ENCODE peak calls at places on chromosomes 3 and 15, in nine cellular contexts. Q is HepG2, J is suprapubic skin, B is GM23338, X is prostate gland, N is heart left ventricle, K is stomach, Z is uterus, T is mammary epithelial cell. A is an unnamed sample. For H3K27me3, the result is how much of the 10 kb centered on the place peaks cover.

GRCh38 chr3:37739579-37740290 is 121.9 kb upstream of the CTDSPL start:
- DNase-seq in X (no peak), Z (no peak), T (no peak), K (no peak), B (no peak), J (no peak), N (peak), Q (no peak), A (no peak)

GRCh38 chr15:51108933-51109550 is 14.3 kb upstream of the TNFAIP8L3 start:
- DNase-seq in X (no peak), T (peak), K (no peak), N (no peak), Z (peak), J (no peak), Q (no peak), B (no peak), A (no peak)

GRCh38 chr3:148992027-148992634 is 791 bp downstream of the GYG1 start:
- DNase-seq in Z (peak), J (peak), B (peak), T (peak), Q (peak), X (peak), K (peak), N (peak), A (no peak)

GRCh38 chr15:69093127-69093526 is 67.3 kb upstream of the GLCE start:
- DNase-seq in B (peak), N (peak), Q (no peak), K (no peak), Z (no peak), T (no peak), X (no peak), J (no peak), A (no peak)

GRCh38 chr3:171584100-171584499 is 123.9 kb upstream of the TNIK start:
- DNase-seq in X (no peak), T (no peak), K (no peak), B (no peak), Q (no peak), J (no peak), Z (no peak), N (no peak), A (no peak)

GRCh38 chr15:58426501-58426900 is 5.3 kb upstream of the LIPC start:
- DNase-seq in T (no peak), Q (no peak), B (no peak), Z (no peak), K (no peak), X (no peak), J (no peak), N (no peak), A (no peak)

GRCh38 chr15:99282129-99282528 is 30.8 kb downstream of the LRRC28 start:
- DNase-seq in X (no peak), Z (no peak), Q (no peak), N (no peak), K (no peak), T (no peak), J (no peak), B (no peak), A (no peak)

GRCh38 chr3:127535901-127536817 is 54.4 kb downstream of the TPRA1 start:
- DNase-seq in N (no peak), Q (no peak), B (no peak), J (no peak), Z (no peak), X (no peak), K (peak), T (no peak), A (no peak)

GRCh38 chr3:13727890-13728289 is 152.0 kb downstream of the WNT7A start:
- DNase-seq in K (no peak), N (no peak), B (peak), J (no peak), T (no peak), Z (no peak), X (no peak), Q (no peak), A (no peak)

GRCh38 chr3:104951426-104951825 is 415.3 kb upstream of the ALCAM start:
- DNase-seq in J (no peak), K (no peak), Z (no peak), X (no peak), Q (no peak), B (no peak), T (no peak), N (no peak), A (no peak)

GRCh38 chr3:157033001-157033400 is 126.9 kb downstream of the CCNL1 start:
- DNase-seq in B (no peak), K (no peak), Q (no peak), T (no peak), N (no peak), Z (no peak), J (no peak), X (no peak), A (no peak)

GRCh38 chr15:79943820-79944219 is 27.2 kb downstream of the BCL2A1 start:
- DNase-seq in X (no peak), J (no peak), Q (no peak), Z (no peak), K (no peak), B (no peak), N (no peak), T (peak), A (peak)

GRCh38 chr3:16179771-16180736 is 5.6 kb downstream of the GALNT15 start:
- DNase-seq in Q (peak), N (no peak), K (no peak), J (no peak), B (no peak), T (no peak), X (no peak), Z (no peak), A (peak)

GRCh38 chr3:171176244-171176925 is 149.9 kb upstream of the SLC2A2 start:
- DNase-seq in N (no peak), T (no peak), K (no peak), Z (no peak), J (no peak), X (no peak), B (no peak), Q (no peak), A (no peak)

GRCh38 chr15:33226559-33227181 is 32.2 kb upstream of the FMN1 start:
- DNase-seq in B (peak), Q (no peak), N (peak), X (peak), Z (peak), K (peak), T (peak), J (no peak), A (peak)

GRCh38 chr3:80350771-80351170 is 583.0 kb upstream of the ROBO1 start:
- DNase-seq in N (no peak), Z (no peak), X (no peak), K (no peak), T (no peak), B (no peak), J (no peak), Q (no peak), A (no peak)

GRCh38 chr3:15860014-15860934 is 62.5 kb upstream of the ANKRD28 start:
- DNase-seq in N (peak), Z (peak), X (peak), K (peak), J (peak), Q (peak), B (peak), T (peak), A (peak)

GRCh38 chr3:100682056-100682853 is 27.0 kb upstream of the TFG start:
- DNase-seq in Z (no peak), N (no peak), B (peak), Q (no peak), K (no peak), X (no peak), T (no peak), J (no peak), A (no peak)

GRCh38 chr3:159786489-159787181 is 202.0 kb upstream of the IL12A start:
- DNase-seq in T (no peak), X (no peak), K (no peak), B (no peak), Q (no peak), Z (no peak), N (no peak), J (no peak), A (peak)

GRCh38 chr3:94195381-94195780 is 132.5 kb downstream of the NSUN3 start:
- DNase-seq in T (no peak), J (no peak), K (no peak), Z (no peak), X (no peak), B (no peak), Q (no peak), N (no peak), A (no peak)

GRCh38 chr15:84772031-84772430 is 23.6 kb downstream of the ZNF592 start:
- DNase-seq in T (no peak), J (no peak), Z (no peak), Q (no peak), B (no peak), X (no peak), K (no peak), N (no peak), A (no peak)

GRCh38 chr3:10945683-10946287 is 46.8 kb upstream of the SLC6A1 start:
- DNase-seq in J (no peak), K (peak), Z (peak), T (peak), Q (peak), N (peak), B (peak), X (peak), A (no peak)

GRCh38 chr15:41620536-41621199 is 39.5 kb upstream of the MGA start:
- DNase-seq in J (no peak), T (peak), K (no peak), Q (no peak), Z (no peak), X (no peak), N (no peak), B (peak), A (peak)

GRCh38 chr15:34065261-34065660 is 26.3 kb upstream of the AVEN start:
- DNase-seq in Z (no peak), Q (no peak), K (no peak), J (no peak), N (no peak), X (no peak), T (no peak), B (no peak), A (no peak)

DNA sequence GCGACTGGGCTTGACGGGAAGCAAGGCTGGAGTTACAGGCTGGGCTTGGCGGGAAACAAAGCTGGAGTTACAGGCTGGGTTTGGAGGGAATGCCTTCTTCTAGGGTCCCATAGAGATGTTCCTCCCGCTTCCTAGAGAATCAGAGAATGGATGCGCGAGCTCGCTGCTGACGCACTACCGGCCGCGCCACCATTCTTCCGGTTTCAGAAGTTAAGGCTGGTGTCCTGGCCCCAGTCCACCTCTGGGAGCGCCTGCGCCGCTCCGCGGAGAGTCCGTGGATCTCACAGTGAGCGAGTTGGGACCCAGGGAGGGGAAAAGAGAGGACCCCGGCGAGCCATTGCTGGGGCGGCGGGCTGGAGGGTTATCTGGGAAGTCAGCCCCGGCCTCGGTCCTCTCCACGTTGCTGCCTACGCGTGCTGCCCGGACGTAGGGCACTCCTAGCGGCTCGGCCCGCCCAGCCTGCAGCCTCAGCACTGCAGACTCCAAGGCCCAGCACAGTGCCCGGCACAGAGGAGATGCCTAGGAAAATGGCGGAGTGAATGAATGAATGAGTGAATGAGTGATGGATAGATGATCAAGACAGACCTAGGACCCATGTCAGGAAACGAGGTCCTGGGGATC is at the start of gene ZNF502:
- DNase-seq in K (peak), J (peak), Z (peak), B (peak), T (peak), X (peak), Q (no peak), N (peak), A (peak)
- TF ChIP-seq CTCF in K (no peak), J (peak), Z (peak), B (peak), T (peak), X (no peak), Q (no peak), N (peak), A (peak)

GRCh38 chr15:74334127-74334526 is 33.3 kb downstream of the CYP11A1 start:
- DNase-seq in T (no peak), J (no peak), N (no peak), Q (no peak), Z (no peak), B (no peak), K (no peak), X (no peak), A (no peak)

GRCh38 chr15:74332011-74332410 is 35.4 kb downstream of the CYP11A1 start:
- DNase-seq in N (peak), Q (no peak), T (no peak), K (no peak), J (no peak), Z (no peak), B (no peak), X (no peak), A (no peak)

GRCh38 chr15:74333662-74334061 is 33.8 kb downstream of the CYP11A1 start:
- DNase-seq in J (no peak), Z (no peak), N (peak), Q (no peak), T (peak), K (no peak), X (no peak), B (no peak), A (peak)

GRCh38 chr15:74333093-74333492 is 34.4 kb downstream of the CYP11A1 start:
- DNase-seq in T (no peak), X (no peak), K (no peak), Z (no peak), Q (no peak), J (no peak), N (peak), B (no peak), A (no peak)

DNA sequence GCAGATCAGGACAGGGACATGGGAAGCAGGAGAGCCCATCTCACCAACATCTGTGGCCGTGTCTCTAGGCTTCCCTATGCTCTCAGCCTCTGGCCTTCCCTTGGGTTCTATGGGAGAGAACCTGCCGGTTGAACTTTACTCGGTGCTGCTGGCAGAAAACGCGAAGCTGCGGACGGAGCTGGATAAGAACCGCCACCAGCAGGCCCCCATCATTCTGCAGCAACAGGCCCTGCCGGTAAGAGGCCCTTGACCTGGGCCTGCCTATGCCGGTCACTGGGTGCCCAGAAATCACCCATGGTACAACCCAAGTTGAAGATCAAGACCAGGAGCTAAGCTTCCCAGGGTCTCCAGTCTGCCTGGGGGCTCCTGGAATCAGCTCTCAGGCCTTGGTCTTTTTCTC is 34.8 kb downstream of the CYP11A1 start:
- DNase-seq in T (no peak), N (peak), Q (no peak), Z (no peak), J (no peak), X (no peak), B (no peak), K (no peak), A (no peak)
- H3K27me3 ChIP-seq in T (under half), N (under half), Q (half or more), Z (under half), J (under half), X (under half), B (under half), K (under half), A (under half)

DNA sequence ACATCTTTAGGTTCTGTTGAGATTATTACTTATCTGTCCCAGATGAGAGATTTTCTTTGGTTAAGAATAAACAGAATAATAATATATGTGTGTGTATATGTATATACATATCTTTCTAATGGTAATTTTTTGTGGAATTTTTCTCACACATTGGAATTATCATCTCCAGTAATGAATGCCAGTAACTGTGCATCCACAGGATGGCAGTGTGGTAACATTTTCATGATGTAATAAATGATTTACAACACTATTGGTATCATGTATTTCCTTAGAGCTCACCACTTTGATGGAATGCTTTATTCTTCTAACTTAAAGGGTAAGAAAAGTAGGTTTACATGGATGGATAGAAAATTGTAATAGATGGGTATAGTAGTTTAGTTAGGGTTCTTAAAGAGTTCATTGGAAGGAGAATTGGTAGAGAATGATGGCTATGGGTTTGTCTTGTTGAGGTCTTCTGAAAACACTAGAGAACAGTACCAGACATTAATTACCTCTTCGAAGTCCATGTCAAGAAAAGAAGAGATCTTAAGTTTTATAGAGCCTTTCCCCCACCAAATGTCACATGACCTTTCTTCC is 78.1 kb downstream of the STT3B start:
- DNase-seq in T (peak), B (peak), N (no peak), Z (no peak), K (no peak), J (no peak), Q (peak), X (peak), A (no peak)
- TF ChIP-seq CTCF in T (peak), B (peak), N (peak), Z (peak), K (peak), J (no peak), Q (peak), X (peak), A (peak)

DNA sequence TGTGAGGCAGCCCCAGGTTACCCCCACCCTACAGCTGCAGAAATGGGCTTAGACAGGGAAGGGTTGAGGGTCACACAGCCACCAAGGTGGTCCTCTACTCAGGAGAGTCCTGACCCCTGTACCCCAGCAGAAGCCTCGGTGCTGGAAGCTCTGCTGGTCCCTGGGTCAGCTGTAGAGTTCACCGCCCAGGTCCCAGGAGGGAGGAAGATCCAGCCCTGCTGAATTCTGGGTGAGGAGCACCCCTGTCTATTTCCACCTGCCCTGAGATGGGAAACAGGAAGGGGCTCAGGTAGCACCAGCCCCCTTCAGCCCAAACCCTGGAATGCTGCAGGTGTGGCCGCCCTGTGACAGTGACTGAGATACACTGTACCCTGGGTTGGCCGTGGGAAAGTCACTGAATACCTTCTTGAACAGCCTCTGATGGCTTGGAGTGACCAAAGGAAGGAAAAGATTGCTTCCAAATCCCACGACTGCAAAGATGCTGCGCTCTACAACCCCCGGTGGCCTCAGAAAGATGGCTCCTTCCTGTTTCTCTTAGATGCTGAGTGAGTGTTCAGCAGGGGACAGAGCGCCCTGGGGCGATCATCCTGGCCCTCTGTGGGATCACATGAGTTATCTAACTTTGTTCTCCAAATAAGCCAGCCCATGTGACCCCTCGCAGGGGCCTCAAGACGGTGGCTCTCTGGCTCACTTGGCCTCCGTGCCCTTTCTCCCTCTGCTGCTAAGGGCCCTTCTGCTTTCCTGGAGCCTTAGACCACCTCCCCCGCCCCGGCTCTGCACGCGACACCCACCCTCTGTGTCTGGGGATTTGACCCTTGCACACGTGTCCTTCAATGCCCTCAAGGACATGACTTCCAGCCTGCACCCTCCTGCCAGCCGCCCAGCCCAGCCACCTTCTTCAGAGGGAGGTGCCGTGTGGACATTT is 141.9 kb downstream of the NSMCE3 start:
- DNase-seq in N (peak), Q (no peak), X (no peak), Z (no peak), K (no peak), T (no peak), J (peak), B (no peak), A (no peak)
- H3K27me3 ChIP-seq in N (under half), Q (under half), X (under half), Z (under half), K (under half), T (under half), J (under half), B (under half), A (under half)

GRCh38 chr3:115092220-115092791 is 54.8 kb downstream of the ZBTB20 start:
- DNase-seq in J (peak), B (peak), T (peak), X (peak), Z (peak), Q (peak), K (peak), N (peak), A (no peak)
- TF ChIP-seq CTCF in J (peak), B (peak), T (peak), X (peak), Z (peak), Q (peak), K (peak), N (peak), A (peak)

GRCh38 chr15:96177279-96177678 is 153.2 kb upstream of the NR2F2 start:
- DNase-seq in T (no peak), Z (no peak), J (no peak), B (no peak), K (no peak), Q (no peak), X (no peak), N (no peak), A (no peak)

GRCh38 chr15:96181217-96181616 is 149.3 kb upstream of the NR2F2 start:
- DNase-seq in B (no peak), N (no peak), Q (no peak), X (no peak), Z (no peak), T (no peak), J (no peak), K (no peak), A (no peak)

GRCh38 chr15:96183020-96183926 is 147.2 kb upstream of the NR2F2 start:
- DNase-seq in B (no peak), Z (no peak), J (no peak), K (no peak), Q (peak), N (no peak), T (no peak), X (no peak), A (no peak)

GRCh38 chr15:96181873-96182301 is 148.6 kb upstream of the NR2F2 start:
- DNase-seq in J (peak), T (peak), K (no peak), X (no peak), N (peak), Z (peak), Q (no peak), B (no peak), A (peak)

DNA sequence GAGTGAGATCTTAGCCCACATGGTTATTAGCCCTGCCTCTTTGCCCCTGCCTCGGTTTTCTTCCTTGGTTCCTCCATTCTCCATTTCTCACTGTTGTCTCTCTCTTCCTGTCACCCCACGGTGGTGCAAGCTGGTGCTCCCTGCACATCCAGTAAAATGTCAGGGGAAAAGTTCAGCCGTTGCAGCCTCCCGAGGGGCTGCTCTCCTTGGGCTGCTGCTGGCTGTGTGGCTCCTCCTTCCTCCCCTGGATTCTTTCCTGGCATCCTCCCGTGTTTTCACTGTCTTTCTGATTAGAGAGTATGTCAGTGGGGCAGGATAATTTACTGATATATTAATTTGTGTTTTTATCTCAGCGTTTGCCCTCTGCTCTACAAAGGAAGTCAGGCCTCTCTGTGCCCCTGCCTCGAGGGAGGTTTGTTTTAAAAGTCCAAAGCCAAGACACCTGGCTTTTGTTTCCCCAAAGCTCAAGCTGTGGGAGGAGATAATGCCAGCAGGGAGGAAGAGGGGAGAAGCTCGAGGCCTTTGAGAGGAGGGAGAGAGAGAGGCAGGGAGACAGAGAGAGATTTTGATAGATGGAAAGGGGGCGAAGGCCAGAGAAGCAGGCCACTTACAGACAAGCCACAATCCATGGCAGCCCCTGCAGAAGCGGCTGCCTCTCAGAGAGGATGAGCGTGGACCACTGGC is 150.3 kb upstream of the NR2F2 start:
- DNase-seq in J (no peak), N (no peak), T (no peak), B (no peak), K (no peak), Z (peak), X (no peak), Q (no peak), A (no peak)
- H3K27me3 ChIP-seq in J (under half), N (under half), T (under half), B (under half), K (under half), Z (under half), X (under half), Q (under half), A (under half)

A was measured in foreskin keratinocyte.